ENCODE peak calls at places on chromosomes 12 and 14, in five cellular contexts. N is body of pancreas, Q is epithelial cell of esophagus, W is kidney epithelial cell, V is GM06990. O is an unnamed sample.

GRCh38 chr14:85088231-85088630 is 441.7 kb upstream of the FLRT2 start:
- DNase-seq in Q (peak; percentile 84), N (no peak), W (no peak), V (no peak), O (peak; percentile 14)

GRCh38 chr14:103056322-103057027 is 874 bp downstream of the CDC42BPB start:
- DNase-seq in W (no peak), V (no peak), Q (peak; percentile 49), N (peak; percentile 64), O (no peak)

GRCh38 chr12:15726029-15726756 is 63.0 kb downstream of the EPS8 start:
- DNase-seq in Q (no peak), N (no peak), V (no peak), W (no peak), O (no peak)

GRCh38 chr14:72476657-72477499 is 417.0 kb downstream of the DPF3 start:
- DNase-seq in W (peak; percentile 95), N (no peak), Q (peak; percentile 68), V (peak; percentile 86), O (peak; percentile 87)

GRCh38 chr14:94355191-94355794 is 32.2 kb upstream of the SERPINA6 start:
- DNase-seq in N (peak; percentile 49), W (peak; percentile 53), V (peak; percentile 20), Q (peak; percentile 77), O (no peak)

GRCh38 chr12:39937119-39937518 is 168.8 kb downstream of the SLC2A13 start:
- DNase-seq in W (no peak), N (no peak), Q (no peak), V (no peak), O (no peak)

GRCh38 chr14:70567791-70568190 is 32.7 kb downstream of the MED6 start:
- DNase-seq in W (no peak), V (peak; percentile 30), Q (peak; percentile 69), N (no peak), O (no peak)

GRCh38 chr12:77742631-77743030 is 88.1 kb upstream of the NAV3 start:
- DNase-seq in N (no peak), W (no peak), V (no peak), Q (peak; percentile 27), O (no peak)

GRCh38 chr12:86456241-86456640 is 200.1 kb upstream of the MGAT4C start:
- DNase-seq in Q (peak; percentile 10), V (no peak), N (no peak), W (no peak), O (no peak)

GRCh38 chr14:99733551-99734405 is 49.7 kb downstream of the CYP46A1 start:
- DNase-seq in N (peak; percentile 1), V (no peak), Q (no peak), W (no peak), O (no peak)

GRCh38 chr14:64707661-64708060 is 3.4 kb downstream of the PLEKHG3 start:
- DNase-seq in W (peak; percentile 88), Q (peak; percentile 98), V (no peak), N (no peak), O (peak; percentile 31)

GRCh38 chr14:59306775-59307174 is 118.3 kb downstream of the DAAM1 start:
- DNase-seq in Q (peak; percentile 94), V (no peak), N (no peak), W (peak; percentile 52), O (no peak)

GRCh38 chr12:131916306-131917138 is 12.6 kb upstream of the PUS1 start:
- DNase-seq in W (no peak), V (peak; percentile 5), N (no peak), Q (no peak), O (no peak)

GRCh38 chr12:29782821-29783772 is 645 bp downstream of the TMTC1 start:
- DNase-seq in Q (peak; percentile 45), V (peak; percentile 25), W (no peak), N (peak; percentile 10), O (no peak)

GRCh38 chr12:3604750-3605638 is 114.0 kb downstream of the PRMT8 start:
- DNase-seq in Q (peak; percentile 70), W (peak; percentile 19), V (no peak), N (peak; percentile 59), O (no peak)

GRCh38 chr14:55240526-55241178 is 30.6 kb upstream of the FBXO34 start:
- DNase-seq in N (no peak), Q (peak; percentile 42), W (no peak), V (peak; percentile 4), O (peak; percentile 2)

GRCh38 chr14:36767603-36768281 is 106.1 kb downstream of the PAX9 start:
- DNase-seq in Q (peak; percentile 99), W (no peak), N (no peak), V (no peak), O (no peak)

GRCh38 chr12:53989227-53990113 is 4.5 kb downstream of the HOXC10 start:
- DNase-seq in W (no peak), N (peak; percentile 45), Q (peak; percentile 62), V (peak; percentile 50), O (no peak)

GRCh38 chr12:100963381-100963780 is 168.8 kb downstream of the ANO4 start:
- DNase-seq in W (no peak), N (no peak), V (no peak), Q (no peak), O (no peak)

GRCh38 chr14:89507521-89507920 is 90.5 kb upstream of the FOXN3 start:
- DNase-seq in W (peak; percentile 84), Q (peak; percentile 86), V (peak; percentile 47), N (no peak), O (peak; percentile 39)

GRCh38 chr12:30197392-30198047 is 413.8 kb upstream of the TMTC1 start:
- DNase-seq in Q (peak; percentile 82), N (no peak), W (no peak), V (no peak), O (no peak)

GRCh38 chr12:5396541-5396940 is 35.4 kb upstream of the NTF3 start:
- DNase-seq in V (no peak), W (no peak), Q (no peak), N (no peak), O (no peak)

GRCh38 chr14:37697489-37698121 is 102.2 kb downstream of the TTC6 start:
- DNase-seq in N (no peak), Q (peak; percentile 59), V (no peak), W (peak; percentile 62), O (peak; percentile 23)

GRCh38 chr14:33848706-33849454 is 102.0 kb downstream of the EGLN3 start:
- DNase-seq in W (peak; percentile 37), Q (peak; percentile 75), N (peak; percentile 77), V (no peak), O (no peak)

GRCh38 chr12:44654641-44655625 is 221.2 kb downstream of the NELL2 start:
- DNase-seq in V (no peak), Q (no peak), N (no peak), W (no peak), O (no peak)

GRCh38 chr12:54991992-54992377 is 7.4 kb upstream of the TESPA1 start:
- DNase-seq in V (peak; percentile 20), N (no peak), W (no peak), Q (no peak), O (no peak)

DNA sequence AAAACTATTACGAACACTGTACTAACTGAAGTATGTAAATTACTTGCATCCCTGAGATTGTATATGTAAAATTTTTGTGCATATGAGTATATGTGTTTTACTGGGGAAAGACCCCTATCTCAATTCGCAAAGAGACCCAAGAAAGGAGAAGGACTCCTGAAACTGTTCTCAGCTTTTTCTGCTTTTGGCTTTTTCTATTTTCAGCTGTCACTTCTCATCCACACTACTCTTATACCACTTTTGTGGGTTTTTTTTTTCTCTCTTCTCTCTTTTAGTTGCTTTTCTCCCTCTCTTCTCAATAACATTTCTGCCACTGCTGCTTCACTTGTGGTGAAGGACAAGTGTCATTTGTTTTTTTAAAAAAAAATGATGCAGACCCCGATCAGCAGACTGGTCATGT is 39.8 kb downstream of the NIN start:
- DNase-seq in W (no peak), Q (no peak), V (peak; percentile 59), N (no peak), O (no peak)
- H3K4me3 ChIP-seq in W (no peak overlapping the region), Q (no peak overlapping the region), V (peak overlapping the region; percentile 44), N (no peak overlapping the region), O (no peak overlapping the region)

DNA sequence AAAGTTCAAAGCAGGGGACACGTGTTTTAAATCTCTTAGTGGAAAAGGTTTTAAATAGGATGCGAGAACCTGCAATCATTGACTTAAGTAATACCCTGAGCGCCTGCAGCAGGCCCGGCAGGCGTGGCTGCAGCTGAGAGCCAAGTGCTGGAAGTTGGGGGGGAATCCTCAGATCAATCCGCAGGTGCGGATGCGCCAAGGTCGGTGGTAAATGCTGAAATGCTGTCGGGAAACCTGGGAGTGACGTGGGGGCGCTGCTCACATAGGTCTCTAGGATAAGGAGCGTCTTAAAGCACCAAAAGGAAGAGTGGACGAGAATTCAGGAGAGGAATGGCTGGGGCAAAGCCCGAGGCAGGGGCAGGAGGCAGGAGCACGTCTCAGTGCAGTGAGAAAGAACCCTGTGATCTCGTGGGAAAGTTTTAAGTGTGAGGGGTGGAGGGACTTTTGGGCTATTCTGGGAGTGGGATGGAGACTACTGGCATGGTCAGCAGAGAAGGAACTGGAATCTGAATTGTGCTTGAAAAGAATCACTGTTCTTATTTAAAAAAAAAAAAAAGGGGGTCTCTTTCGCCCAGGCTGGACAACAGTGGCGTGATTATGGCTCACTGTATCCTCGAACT is 883 bp upstream of the CDCA4 start:
- DNase-seq in W (no peak), Q (peak; percentile 54), N (peak; percentile 31), V (no peak), O (no peak)
- TF ChIP-seq CTCF in W (no peak), Q (peak; percentile 8), N (no peak), V (peak; percentile 28), O (no peak)

GRCh38 chr14:95701846-95702221 is 12.1 kb downstream of the TCL1A start:
- DNase-seq in Q (no peak), V (no peak), W (no peak), N (no peak), O (no peak)

GRCh38 chr14:95697764-95698163 is 11.5 kb downstream of the TCL1B start:
- DNase-seq in V (no peak), N (no peak), W (no peak), Q (no peak), O (no peak)

GRCh38 chr14:95698287-95698686 is 12.1 kb downstream of the TCL1B start:
- DNase-seq in W (no peak), Q (no peak), N (no peak), V (no peak), O (no peak)

GRCh38 chr14:95700221-95700976 is 13.5 kb downstream of the TCL1A start:
- DNase-seq in V (no peak), W (no peak), Q (no peak), N (no peak), O (no peak)

GRCh38 chr14:95699397-95699796 is 13.2 kb downstream of the TCL1B start:
- DNase-seq in W (no peak), Q (no peak), N (no peak), V (peak; percentile 43), O (no peak)
- H3K4me3 ChIP-seq in W (no peak overlapping the region), Q (no peak overlapping the region), N (no peak overlapping the region), V (no peak overlapping the region), O (no peak overlapping the region)

GRCh38 chr12:52125499-52125900 is 46.0 kb downstream of the SMIM41 start:
- DNase-seq in W (no peak), Q (no peak), V (no peak), N (no peak), O (no peak)

GRCh38 chr12:52121848-52122838 is 42.6 kb downstream of the SMIM41 start:
- DNase-seq in W (no peak), V (peak; percentile 70), N (peak; percentile 65), Q (peak; percentile 58), O (no peak)

GRCh38 chr12:52122904-52123303 is 43.4 kb downstream of the SMIM41 start:
- DNase-seq in N (no peak), V (no peak), Q (no peak), W (no peak), O (no peak)

GRCh38 chr12:52120951-52121847 is 41.7 kb downstream of the SMIM41 start:
- DNase-seq in N (no peak), Q (no peak), V (no peak), W (no peak), O (no peak)

GRCh38 chr12:52119398-52120254 is 40.1 kb downstream of the SMIM41 start:
- DNase-seq in N (peak; percentile 73), Q (peak; percentile 60), V (peak; percentile 79), W (no peak), O (no peak)
- TF ChIP-seq CTCF in N (peak; percentile 71), Q (peak; percentile 68), V (peak; percentile 92), W (peak; percentile 77), O (peak; percentile 45)

GRCh38 chr14:56797569-56798446 is 12.5 kb downstream of the OTX2 start:
- DNase-seq in V (no peak), W (no peak), Q (no peak), N (no peak), O (no peak)
- H3K4me3 ChIP-seq in V (no peak overlapping the region), W (no peak overlapping the region), Q (no peak overlapping the region), N (no peak overlapping the region), O (no peak overlapping the region)